ENCODE peak calls at places on chromosomes 12 and 14, in four cellular contexts. S, Z, P and M are unnamed samples.

GRCh38 chr14:69519253-69519661 is 34.7 kb downstream of the PLEKHD1 start:
- DNase-seq in S (no peak), Z (no peak), P (peak), M (peak)

GRCh38 chr12:126432780-126433179 is 1367.5 kb downstream of the AACS start:
- DNase-seq in S (no peak), Z (no peak), P (no peak), M (no peak)

GRCh38 chr12:66456622-66457021 is 154.3 kb downstream of the HELB start:
- DNase-seq in S (no peak), Z (no peak), P (no peak), M (no peak)

GRCh38 chr14:102930753-102931579 is 8.5 kb downstream of the AMN start:
- DNase-seq in S (no peak), Z (no peak), P (peak), M (peak)

GRCh38 chr12:4143909-4144308 is 129.7 kb upstream of the CCND2 start:
- DNase-seq in S (no peak), Z (no peak), P (no peak), M (no peak)

GRCh38 chr14:59482471-59483331 is 1.5 kb downstream of the L3HYPDH start:
- DNase-seq in S (peak), Z (no peak), P (peak), M (peak)

GRCh38 chr14:106802413-106803364 is 1276.3 kb downstream of the TMEM121 start:
- DNase-seq in S (no peak), Z (no peak), P (peak), M (no peak)

GRCh38 chr12:25388216-25388615 is 137.5 kb upstream of the KRAS start:
- DNase-seq in S (no peak), Z (no peak), P (peak), M (no peak)

GRCh38 chr12:43836455-43836989 is 641 bp downstream of the TMEM117 start:
- DNase-seq in S (no peak), Z (no peak), P (peak), M (peak)

GRCh38 chr14:34548472-34548981 is 9.0 kb upstream of the EAPP start:
- DNase-seq in S (no peak), Z (no peak), P (no peak), M (no peak)

GRCh38 chr14:68771631-68772030 is 21.2 kb downstream of the ZFP36L1 start:
- DNase-seq in S (no peak), Z (peak), P (no peak), M (no peak)

GRCh38 chr12:46221255-46222128 is 47.4 kb downstream of the SLC38A1 start:
- DNase-seq in S (no peak), Z (no peak), P (no peak), M (no peak)

GRCh38 chr12:1870998-1871917 is 47.2 kb downstream of the CACNA2D4 start:
- DNase-seq in S (no peak), Z (no peak), P (no peak), M (no peak)

GRCh38 chr12:113007166-113007565 is 28.8 kb downstream of the OAS2 start:
- DNase-seq in S (no peak), Z (no peak), P (peak), M (no peak)

GRCh38 chr14:43525647-43526046 is 981.4 kb downstream of the FSCB start:
- DNase-seq in S (no peak), Z (no peak), P (no peak), M (no peak)

GRCh38 chr12:12872934-12873275 is 18.5 kb upstream of the GPRC5A start:
- DNase-seq in S (no peak), Z (no peak), P (peak), M (no peak)